ENCODE peak calls at places on chromosomes 4 and X, in five cellular contexts. O is neuronal stem cell, Z is H9, J is IMR-90, L is H1. U is an unnamed sample.

GRCh38 chr4:3572363-3572762 is 40.1 kb upstream of the LRPAP1 start:
- DNase-seq in L (no peak), Z (peak; percentile 65), O (no peak), J (no peak), U (no peak)

GRCh38 chrX:17944833-17945497 is 83.9 kb upstream of the RAI2 start:
- DNase-seq in J (no peak), L (no peak), Z (no peak), O (peak; percentile 14), U (no peak)

GRCh38 chr4:39235701-39236100 is 53.4 kb downstream of the WDR19 start:
- DNase-seq in L (no peak), Z (no peak), J (no peak), O (no peak), U (no peak)

GRCh38 chr4:89109841-89110540 is 1.3 kb upstream of the TIGD2 start:
- DNase-seq in L (no peak), Z (no peak), J (no peak), O (no peak), U (peak; percentile 65)

GRCh38 chrX:73581002-73581628 is 18.1 kb downstream of the CHIC1 start:
- DNase-seq in Z (no peak), L (no peak), J (no peak), O (no peak), U (no peak)

GRCh38 chr4:112316333-112316732 is 19.2 kb downstream of the ALPK1 start:
- DNase-seq in Z (no peak), O (no peak), L (no peak), J (no peak), U (no peak)

GRCh38 chrX:52346462-52347165 is 22.2 kb upstream of the XAGE2 start:
- DNase-seq in O (no peak), Z (no peak), J (peak; percentile 4), L (no peak), U (peak; percentile 71)

GRCh38 chr4:38641796-38642195 is 22.2 kb upstream of the KLF3 start:
- DNase-seq in Z (no peak), J (no peak), O (no peak), L (no peak), U (no peak)

GRCh38 chrX:56817179-56817578 is 88.1 kb downstream of the NBDY start:
- DNase-seq in L (no peak), J (no peak), O (no peak), Z (no peak), U (no peak)

GRCh38 chr4:69058410-69059059 is 37.7 kb upstream of the UGT2B7 start:
- DNase-seq in J (no peak), O (no peak), Z (no peak), L (no peak), U (no peak)

GRCh38 chr4:7423801-7424552 is 10.8 kb downstream of the PSAPL1 start:
- DNase-seq in Z (peak; percentile 15), L (no peak), O (no peak), J (no peak), U (no peak)

GRCh38 chr4:7034262-7035081 is 8.7 kb upstream of the TADA2B start:
- DNase-seq in Z (no peak), J (peak; percentile 67), O (no peak), L (no peak), U (peak; percentile 61)

GRCh38 chr4:77385124-77385969 is 220.3 kb upstream of the CXCL13 start:
- DNase-seq in J (peak; percentile 63), O (peak; percentile 63), Z (peak; percentile 74), L (peak; percentile 33), U (peak; percentile 30)

GRCh38 chr4:139814285-139815015 is 148.8 kb downstream of the MGST2 start:
- DNase-seq in L (no peak), O (no peak), Z (no peak), J (peak; percentile 41), U (no peak)
- H3K4ac ChIP-seq in L (no peak overlapping the region), O (no peak overlapping the region), Z (no peak overlapping the region), J (peak overlapping the region; percentile 59), U (no peak overlapping the region)

DNA sequence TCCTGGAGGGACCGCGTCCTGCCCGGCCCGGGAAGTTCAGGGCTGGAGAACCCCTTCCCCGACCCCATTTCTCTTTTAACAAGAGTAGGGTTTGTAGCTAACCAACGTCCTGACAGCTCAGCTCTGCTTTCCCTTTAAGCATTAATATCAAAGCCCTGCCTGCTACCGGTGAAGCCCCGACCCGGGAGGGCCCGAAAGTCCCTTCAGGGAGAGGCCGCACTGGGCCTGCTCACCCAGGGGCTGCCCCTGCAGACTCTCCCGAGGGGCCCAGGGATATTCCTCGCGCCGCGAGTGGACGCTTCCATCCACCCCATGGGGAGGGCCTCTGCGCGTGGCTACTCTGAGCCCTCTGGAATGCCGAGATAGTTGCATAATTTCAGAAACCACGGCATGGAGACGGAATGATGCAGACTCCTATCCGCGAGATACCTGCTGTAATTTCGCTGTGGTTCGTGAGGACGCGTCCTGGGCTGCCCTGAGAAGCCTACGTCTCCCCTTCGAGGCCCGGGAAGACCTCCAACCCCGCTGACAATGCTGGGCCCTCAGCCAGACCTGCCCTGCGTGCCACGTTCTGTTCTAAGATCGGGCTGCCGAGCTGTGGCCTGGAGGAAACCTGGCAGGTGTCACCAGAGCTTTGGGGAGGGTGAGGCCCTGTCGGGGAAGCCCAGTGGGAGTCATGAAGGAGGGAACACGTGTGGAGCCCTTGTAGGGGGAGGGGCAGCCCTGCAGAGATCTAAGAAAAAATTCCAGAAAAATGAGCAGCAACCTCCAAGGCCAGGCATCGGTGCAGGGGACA is 999 bp upstream of the CTBP1 start:
- DNase-seq in Z (peak; percentile 49), O (no peak), J (no peak), L (no peak), U (peak; percentile 9)
- H4K8ac ChIP-seq in Z (no peak overlapping the region), O (no peak overlapping the region), J (peak overlapping the region; percentile 94), L (peak overlapping the region; percentile 96), U (peak overlapping the region; percentile 94)

DNA sequence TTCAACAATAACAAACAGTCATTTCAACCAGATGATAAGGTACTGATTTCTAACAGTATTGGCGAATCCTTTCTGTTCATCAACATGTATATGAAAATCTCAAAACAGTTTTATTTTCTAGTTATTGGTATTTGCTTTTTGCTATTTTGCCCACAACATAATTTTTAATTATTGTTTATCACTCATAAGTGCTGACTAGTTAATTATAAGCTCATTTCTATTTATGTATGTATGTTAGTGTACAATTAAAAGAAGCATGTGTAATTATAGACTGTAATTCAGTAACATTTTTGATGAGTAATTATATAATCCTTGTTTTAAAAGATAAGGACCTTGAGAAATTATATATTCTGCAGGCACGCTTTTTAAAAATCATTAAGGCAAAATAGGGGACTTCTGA is 67.2 kb upstream of the NPNT start:
- DNase-seq in L (no peak), Z (no peak), J (no peak), O (no peak), U (no peak)
- H3K4ac ChIP-seq in L (no peak overlapping the region), Z (no peak overlapping the region), J (no peak overlapping the region), O (no peak overlapping the region), U (no peak overlapping the region)

GRCh38 chrX:24693453-24694202 is at the start of gene POLA1:
- DNase-seq in O (peak; percentile 93), J (peak; percentile 95), Z (peak; percentile 99), L (peak; percentile 85), U (peak; percentile 90)
- H4K8ac ChIP-seq in O (no peak within 1 kb of the TSS), J (peak within 1 kb of the TSS; percentile 79), Z (peak within 1 kb of the TSS; percentile 44), L (peak within 1 kb of the TSS; percentile 95), U (peak within 1 kb of the TSS; percentile 91)

GRCh38 chr4:124712417-124713212 is at the start of gene ANKRD50:
- DNase-seq in J (peak; percentile 94), O (peak; percentile 92), Z (peak; percentile 93), L (peak; percentile 87), U (peak; percentile 86)
- H3K4ac ChIP-seq in J (peak within 1 kb of the TSS; percentile 97), O (no peak within 1 kb of the TSS), Z (peak within 1 kb of the TSS; percentile 18), L (peak within 1 kb of the TSS; percentile 62), U (peak within 1 kb of the TSS; percentile 95)

GRCh38 chr4:87553182-87553581 is 24.0 kb upstream of the SPARCL1 start:
- DNase-seq in O (no peak), Z (no peak), L (no peak), J (no peak), U (no peak)
- H4K8ac ChIP-seq in O (no peak overlapping the region), Z (no peak overlapping the region), L (no peak overlapping the region), J (no peak overlapping the region), U (no peak overlapping the region)

GRCh38 chrX:1223253-1223621 is 10.8 kb upstream of the CRLF2 start:
- DNase-seq in L (no peak), Z (no peak), J (no peak), O (no peak), U (no peak)
- H3K4ac ChIP-seq in L (no peak overlapping the region), Z (no peak overlapping the region), J (no peak overlapping the region), O (no peak overlapping the region), U (no peak overlapping the region)

DNA sequence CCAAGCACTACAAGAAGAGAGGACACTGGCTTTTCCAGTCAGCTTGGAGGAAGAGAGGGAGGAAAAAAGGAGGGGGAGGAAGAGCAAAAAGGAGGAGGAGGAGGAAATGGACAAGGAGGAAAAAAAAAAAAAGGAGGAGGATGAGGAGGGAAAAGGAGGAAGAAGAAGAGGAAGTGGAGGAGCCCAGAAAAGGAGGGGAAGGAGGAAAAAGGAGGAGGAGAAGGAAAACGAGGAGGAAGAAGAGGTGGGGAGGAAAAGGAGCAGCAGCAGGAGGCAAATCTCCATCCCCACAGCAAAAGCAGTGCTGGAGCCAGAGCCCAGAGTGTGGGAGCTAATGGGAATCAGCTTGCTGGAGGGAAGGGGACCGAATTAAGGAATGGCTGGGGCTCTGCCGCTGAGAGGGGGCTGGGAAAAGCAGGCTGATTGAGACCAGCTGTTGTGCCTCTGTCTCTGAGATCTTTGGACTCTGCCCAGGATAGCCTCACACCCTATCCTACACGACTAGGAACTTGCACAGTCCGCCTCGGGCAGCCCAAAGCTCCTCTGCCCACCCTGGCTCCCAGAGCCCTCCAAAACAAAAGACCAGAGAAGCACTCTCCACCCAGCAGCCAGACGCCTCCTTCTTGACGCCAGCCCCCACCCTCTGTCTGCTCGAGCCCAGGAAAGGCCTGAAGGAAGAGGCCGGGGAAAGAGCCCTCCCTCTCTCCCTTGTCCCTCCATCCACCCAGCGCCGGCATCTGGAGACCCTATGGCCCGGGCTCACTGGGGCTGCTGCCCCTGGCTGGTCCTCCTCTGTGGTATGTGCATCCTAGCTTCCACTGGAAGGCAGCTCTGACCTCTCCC is at the start of gene XPNPEP2:
- DNase-seq in L (no peak), O (no peak), J (peak; percentile 18), Z (no peak), U (no peak)
- H4K8ac ChIP-seq in L (no peak within 1 kb of the TSS), O (no peak within 1 kb of the TSS), J (peak within 1 kb of the TSS; percentile 27), Z (no peak within 1 kb of the TSS), U (peak within 1 kb of the TSS; percentile 81)

GRCh38 chr4:136740326-136740725 is 792.0 kb downstream of the PCDH18 start:
- DNase-seq in L (no peak), Z (no peak), O (no peak), J (no peak), U (no peak)
- H3K4ac ChIP-seq in L (no peak overlapping the region), Z (no peak overlapping the region), O (no peak overlapping the region), J (peak overlapping the region; percentile 77), U (no peak overlapping the region)

GRCh38 chrX:54808605-54809483 is 1.3 kb downstream of the MAGED2 start:
- DNase-seq in O (peak; percentile 96), L (peak; percentile 91), J (peak; percentile 96), Z (peak; percentile 97), U (peak; percentile 97)
- H4K8ac ChIP-seq in O (no peak overlapping the region), L (peak overlapping the region; percentile 86), J (peak overlapping the region; percentile 86), Z (no peak overlapping the region), U (peak overlapping the region; percentile 83)